ENCODE peak calls at places on chromosomes 5 and 9, in four cellular contexts. F is sciatic nerve; Z is CD4-positive, alpha-beta memory T cell; D is SW 1271. Q is an unnamed sample.

GRCh38 chr5:136194611-136195010 is 1.6 kb upstream of the SMIM32 start:
- DNase-seq in Z (no peak), D (no peak), F (no peak), Q (no peak)

GRCh38 chr9:127316586-127317383 is 52.2 kb downstream of the GARNL3 start:
- DNase-seq in D (no peak), Z (no peak), F (no peak), Q (no peak)

GRCh38 chr9:76773051-76773450 is 8.8 kb downstream of the PCA3 start:
- DNase-seq in D (no peak), F (no peak), Z (no peak), Q (no peak)

GRCh38 chr5:10265245-10266109 is 15.4 kb downstream of the CCT5 start:
- DNase-seq in F (no peak), Z (no peak), D (no peak), Q (no peak)

GRCh38 chr5:143828710-143829109 is 16.7 kb downstream of the HMHB1 start:
- DNase-seq in Z (peak), F (no peak), D (no peak), Q (no peak)

GRCh38 chr5:38285226-38285625 is 26.9 kb downstream of the EGFLAM start:
- DNase-seq in D (no peak), F (no peak), Z (no peak), Q (no peak)

GRCh38 chr5:53253421-53253871 is 143.9 kb upstream of the MOCS2 start:
- DNase-seq in Z (peak), F (no peak), D (peak), Q (peak)

GRCh38 chr5:111720333-111720890 is 36.6 kb downstream of the NREP start:
- DNase-seq in Z (no peak), F (no peak), D (no peak), Q (no peak)

GRCh38 chr5:39661026-39661779 is 236.4 kb upstream of the DAB2 start:
- DNase-seq in F (no peak), Z (no peak), D (no peak), Q (no peak)

GRCh38 chr5:144467795-144468194 is 297.1 kb downstream of the KCTD16 start:
- DNase-seq in F (no peak), Z (no peak), D (peak), Q (peak)

GRCh38 chr5:145204741-145205140 is 630.4 kb downstream of the PRELID2 start:
- DNase-seq in F (no peak), D (no peak), Z (no peak), Q (no peak)

GRCh38 chr9:129469988-129470316 is 150.9 kb downstream of the C9orf50 start:
- DNase-seq in F (no peak), D (no peak), Z (no peak), Q (no peak)

GRCh38 chr5:72325566-72326297 is 5.6 kb downstream of the PTCD2 start:
- DNase-seq in F (no peak), Z (no peak), D (no peak), Q (no peak)

GRCh38 chr9:130607640-130608420 is 28.5 kb downstream of the FUBP3 start:
- DNase-seq in Z (no peak), D (no peak), F (no peak), Q (no peak)

GRCh38 chr5:75190227-75190626 is 46.5 kb downstream of the ANKRD31 start:
- DNase-seq in F (no peak), D (no peak), Z (no peak), Q (no peak)

GRCh38 chr9:79691496-79691895 is 119.7 kb downstream of the TLE4 start:
- DNase-seq in Z (no peak), F (no peak), D (no peak), Q (no peak)

GRCh38 chr5:126624534-126624933 is 23.8 kb downstream of the PHAX start:
- DNase-seq in D (peak), Z (no peak), F (no peak), Q (no peak)

GRCh38 chr5:160978944-160979343 is 126.9 kb upstream of the ATP10B start:
- DNase-seq in D (no peak), Z (no peak), F (no peak), Q (no peak)

GRCh38 chr9:98935064-98935463 is 8.6 kb upstream of the COL15A1 start:
- DNase-seq in F (no peak), Z (no peak), D (no peak), Q (no peak)

GRCh38 chr5:10695055-10695649 is 65.9 kb downstream of the DAP start:
- DNase-seq in Z (no peak), D (peak), F (peak), Q (peak)

GRCh38 chr5:10266839-10267238 is 16.8 kb downstream of the CCT5 start:
- DNase-seq in Z (no peak), F (no peak), D (no peak), Q (no peak)

GRCh38 chr9:114382951-114383865 is 4.6 kb downstream of the AKNA start:
- DNase-seq in Z (peak), D (no peak), F (no peak), Q (no peak)

GRCh38 chr5:37840036-37840909 is at the start of gene GDNF:
- DNase-seq in F (no peak), Z (no peak), D (no peak), Q (no peak)

GRCh38 chr5:150068961-150069618 is 17.3 kb downstream of the CSF1R start:
- DNase-seq in D (no peak), F (no peak), Z (no peak), Q (no peak)

GRCh38 chr5:1264211-1264610 is 30.7 kb downstream of the TERT start:
- DNase-seq in F (no peak), Z (no peak), D (no peak), Q (no peak)

GRCh38 chr5:151495330-151495729 is 47.9 kb downstream of the SLC36A1 start:
- DNase-seq in F (no peak), D (no peak), Z (no peak), Q (no peak)

GRCh38 chr5:1660511-1660910 is 136.8 kb upstream of the LPCAT1 start:
- DNase-seq in D (no peak), F (no peak), Z (no peak), Q (no peak)

GRCh38 chr5:135446186-135446585 is 962 bp downstream of the DCANP1 start:
- DNase-seq in F (no peak), D (no peak), Z (no peak), Q (no peak)

GRCh38 chr9:15642369-15642962 is 89.6 kb downstream of the CCDC171 start:
- DNase-seq in Z (peak), D (peak), F (no peak), Q (peak)

GRCh38 chr5:116652903-116653302 is 78.3 kb upstream of the SEMA6A start:
- DNase-seq in Z (no peak), D (no peak), F (no peak), Q (no peak)

GRCh38 chr5:55037046-55037771 is 13.2 kb downstream of the GZMK start:
- DNase-seq in F (no peak), D (peak), Z (peak), Q (no peak)

GRCh38 chr9:136856541-136857141 is 4.5 kb downstream of the MAMDC4 start:
- DNase-seq in Z (no peak), F (peak), D (no peak), Q (no peak)

GRCh38 chr9:131810351-131811170 is 70.7 kb upstream of the RAPGEF1 start:
- DNase-seq in D (no peak), Z (no peak), F (no peak), Q (peak)

GRCh38 chr9:121835581-121836381 is 184.3 kb downstream of the DAB2IP start:
- DNase-seq in F (peak), D (no peak), Z (no peak), Q (no peak)

GRCh38 chr5:191036-191948 is at the start of gene LRRC14B:
- DNase-seq in D (no peak), F (peak), Z (no peak), Q (peak)

GRCh38 chr9:137487454-137488329 is 28.6 kb upstream of the NSMF start:
- DNase-seq in F (no peak), D (no peak), Z (no peak), Q (peak)

GRCh38 chr5:17315710-17316221 is 98.3 kb downstream of the BASP1 start:
- DNase-seq in F (no peak), D (no peak), Z (no peak), Q (no peak)